ENCODE peak calls at places on chromosomes 13 and 19, in nine cellular contexts. P, E, N, I, A, K, W, M and G are unnamed samples. For H3K36me3, the result is how much of the 10 kb centered on the place peaks cover.

GRCh38 chr13:48252176-48252575 is 19.2 kb downstream of the ITM2B start:
- DNase-seq in P (no peak), E (no peak), N (no peak), I (no peak), A (no peak), K (no peak), W (no peak), M (no peak), G (no peak)

GRCh38 chr19:16325671-16326400 is 1.2 kb downstream of the KLF2 start:
- DNase-seq in P (peak), E (no peak), N (peak), I (no peak), A (no peak), K (no peak), W (no peak), M (no peak), G (peak)

GRCh38 chr13:44768233-44768632 is 192.1 kb upstream of the TSC22D1 start:
- DNase-seq in P (no peak), E (peak), N (no peak), I (no peak), A (no peak), K (no peak), W (no peak), M (no peak), G (no peak)

GRCh38 chr13:100508391-100508790 is 80.2 kb downstream of the GGACT start:
- DNase-seq in P (no peak), E (no peak), N (no peak), I (no peak), A (no peak), K (no peak), W (no peak), M (no peak), G (no peak)

GRCh38 chr13:23321534-23322241 is 111.8 kb downstream of the SACS start:
- DNase-seq in P (no peak), E (peak), N (no peak), I (peak), A (peak), K (peak), W (peak), M (no peak), G (no peak)

GRCh38 chr19:14138576-14139265 is 2.3 kb upstream of the ASF1B start:
- DNase-seq in P (no peak), E (no peak), N (peak), I (no peak), A (peak), K (no peak), W (peak), M (no peak), G (no peak)

GRCh38 chr19:15372891-15373301 is 6.7 kb downstream of the AKAP8 start:
- DNase-seq in P (peak), E (no peak), N (no peak), I (no peak), A (no peak), K (no peak), W (no peak), M (no peak), G (no peak)

GRCh38 chr19:40692212-40692551 is 1.7 kb upstream of the NUMBL start:
- DNase-seq in P (no peak), E (no peak), N (no peak), I (no peak), A (no peak), K (no peak), W (no peak), M (no peak), G (no peak)

GRCh38 chr13:48431987-48432615 is 19.2 kb upstream of the LPAR6 start:
- DNase-seq in P (no peak), E (no peak), N (no peak), I (no peak), A (no peak), K (peak), W (peak), M (no peak), G (no peak)

GRCh38 chr19:38213911-38214625 is 10.0 kb downstream of the DPF1 start:
- DNase-seq in P (no peak), E (peak), N (no peak), I (peak), A (peak), K (no peak), W (peak), M (no peak), G (no peak)

GRCh38 chr19:10553943-10554381 is 10.3 kb downstream of the ATG4D start:
- DNase-seq in P (peak), E (peak), N (no peak), I (no peak), A (no peak), K (no peak), W (no peak), M (peak), G (peak)

GRCh38 chr19:38634757-38635482 is 12.5 kb upstream of the ACTN4 start:
- DNase-seq in P (peak), E (peak), N (peak), I (peak), A (peak), K (no peak), W (peak), M (peak), G (peak)

GRCh38 chr13:44307844-44308243 is 65.8 kb upstream of the SERP2 start:
- DNase-seq in P (no peak), E (no peak), N (no peak), I (no peak), A (no peak), K (no peak), W (no peak), M (peak), G (no peak)

GRCh38 chr13:32330438-32330837 is 15.1 kb downstream of the BRCA2 start:
- DNase-seq in P (no peak), E (no peak), N (no peak), I (no peak), A (peak), K (peak), W (peak), M (no peak), G (no peak)

GRCh38 chr13:30148171-30148754 is 159.1 kb downstream of the KATNAL1 start:
- DNase-seq in P (peak), E (no peak), N (no peak), I (no peak), A (no peak), K (no peak), W (no peak), M (no peak), G (peak)

GRCh38 chr13:41193919-41194824 is at the start of gene KBTBD7:
- DNase-seq in P (peak), E (peak), N (peak), I (peak), A (peak), K (peak), W (peak), M (peak), G (peak)

GRCh38 chr19:18854982-18855381 is 23.2 kb downstream of the UPF1 start:
- DNase-seq in P (no peak), E (no peak), N (no peak), I (no peak), A (no peak), K (no peak), W (no peak), M (no peak), G (no peak)

GRCh38 chr13:36072127-36072526 is 59.1 kb downstream of the DCLK1 start:
- DNase-seq in P (no peak), E (no peak), N (no peak), I (no peak), A (no peak), K (no peak), W (no peak), M (no peak), G (no peak)
- H3K36me3 ChIP-seq in P (under half), E (under half), N (under half), I (under half), A (under half), K (under half), W (under half), M (under half), G (under half)

GRCh38 chr19:42152285-42152684 is 20.0 kb upstream of the POU2F2 start:
- DNase-seq in P (no peak), E (no peak), N (no peak), I (no peak), A (no peak), K (no peak), W (no peak), M (no peak), G (no peak)

GRCh38 chr19:42151735-42152134 is 19.5 kb upstream of the POU2F2 start:
- DNase-seq in P (no peak), E (no peak), N (no peak), I (no peak), A (no peak), K (no peak), W (no peak), M (no peak), G (no peak)

GRCh38 chr19:42149447-42150202 is 17.4 kb upstream of the POU2F2 start:
- DNase-seq in P (no peak), E (no peak), N (no peak), I (peak), A (no peak), K (no peak), W (no peak), M (no peak), G (no peak)

GRCh38 chr19:42150353-42150752 is 18.1 kb upstream of the POU2F2 start:
- DNase-seq in P (no peak), E (no peak), N (no peak), I (no peak), A (no peak), K (no peak), W (no peak), M (no peak), G (no peak)

GRCh38 chr19:42150940-42151339 is 18.7 kb upstream of the POU2F2 start:
- DNase-seq in P (no peak), E (no peak), N (no peak), I (no peak), A (no peak), K (no peak), W (no peak), M (no peak), G (no peak)
- H3K4me3 ChIP-seq in P (no peak), E (no peak), N (no peak), I (no peak), A (no peak), K (no peak), W (no peak), M (no peak), G (no peak)

DNA sequence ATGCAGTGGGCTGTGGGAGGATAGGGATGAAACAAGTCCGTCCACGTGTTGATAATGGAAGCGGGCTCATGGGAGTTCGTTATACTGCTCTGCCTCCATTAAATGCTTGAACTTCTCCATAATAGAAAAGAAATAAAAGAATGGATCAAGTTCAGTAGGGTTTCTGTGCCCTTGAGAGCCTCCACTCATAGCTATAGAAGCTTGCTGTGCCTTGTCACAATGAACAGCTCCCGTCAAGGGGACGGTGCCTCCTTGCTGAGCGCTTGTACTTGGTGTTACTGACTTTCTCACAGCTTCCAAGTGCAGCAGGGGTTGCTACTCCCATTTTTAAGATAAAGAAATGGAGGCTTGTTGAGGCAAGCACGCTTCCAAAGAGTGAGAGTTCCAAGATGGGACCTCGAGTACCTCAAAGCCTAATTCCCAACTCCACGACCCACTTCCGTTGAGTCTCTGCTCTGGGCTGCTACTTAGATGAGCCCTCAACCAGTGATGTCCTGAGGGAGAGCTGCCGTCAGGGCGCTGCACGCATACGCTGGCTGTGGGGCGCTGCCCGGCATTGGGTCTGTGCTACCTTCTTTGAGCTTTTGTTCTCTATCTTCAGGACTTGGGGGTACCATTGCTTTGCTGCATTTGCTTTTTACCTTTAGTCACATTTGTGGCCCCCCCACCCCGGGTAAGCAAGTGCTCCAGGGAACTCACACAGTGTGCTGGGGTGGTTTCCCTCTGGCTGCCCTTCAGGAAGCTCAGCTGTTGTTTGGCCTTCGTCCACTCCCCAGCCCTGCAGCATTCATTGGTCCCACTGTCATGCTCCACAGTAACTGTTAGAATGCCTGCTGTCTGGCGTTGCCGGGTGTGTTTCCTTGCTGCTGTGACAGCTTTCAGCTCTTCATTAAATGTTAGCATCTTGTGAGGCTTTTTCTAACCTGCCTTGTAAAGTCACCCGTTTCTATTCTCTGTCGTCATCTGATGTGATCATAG is 9.5 kb downstream of the SNRNP70 start:
- DNase-seq in P (no peak), E (no peak), N (no peak), I (no peak), A (no peak), K (no peak), W (no peak), M (no peak), G (no peak)
- H3K36me3 ChIP-seq in P (half or more), E (under half), N (half or more), I (under half), A (half or more), K (under half), W (under half), M (half or more), G (half or more)

GRCh38 chr19:4069331-4069959 is 2.7 kb upstream of the ZBTB7A start:
- DNase-seq in P (peak), E (no peak), N (no peak), I (peak), A (no peak), K (no peak), W (no peak), M (no peak), G (no peak)
- H3K4me3 ChIP-seq in P (peak), E (no peak), N (no peak), I (no peak), A (no peak), K (no peak), W (no peak), M (no peak), G (no peak)

DNA sequence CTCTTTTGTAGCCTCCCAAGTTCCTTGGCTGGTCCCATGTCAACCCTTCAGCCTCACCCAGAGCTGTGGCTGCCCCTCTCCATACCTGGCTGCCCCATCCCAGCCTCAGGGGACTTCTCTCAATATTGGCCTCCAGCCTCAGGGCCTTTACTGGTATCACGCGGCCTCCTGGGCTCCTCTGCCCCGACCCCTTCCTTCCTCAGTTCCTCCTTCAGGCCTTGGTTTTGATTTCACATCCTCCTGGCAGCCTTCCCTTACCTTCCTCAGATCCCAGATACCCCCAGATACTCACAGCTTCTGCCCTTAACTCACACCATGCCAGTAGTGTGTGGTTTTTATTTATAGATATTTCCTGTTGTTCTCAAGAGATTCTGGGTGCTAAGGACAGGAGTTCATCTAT is 12.8 kb upstream of the SCN1B start:
- DNase-seq in P (no peak), E (no peak), N (no peak), I (no peak), A (no peak), K (no peak), W (no peak), M (no peak), G (no peak)
- H3K36me3 ChIP-seq in P (half or more), E (under half), N (half or more), I (under half), A (half or more), K (half or more), W (under half), M (half or more), G (half or more)

GRCh38 chr19:533485-534058 is 2.0 kb downstream of the CDC34 start:
- DNase-seq in P (no peak), E (no peak), N (no peak), I (no peak), A (no peak), K (no peak), W (no peak), M (no peak), G (no peak)
- H3K4me3 ChIP-seq in P (peak), E (peak), N (peak), I (peak), A (peak), K (peak), W (peak), M (peak), G (peak)

DNA sequence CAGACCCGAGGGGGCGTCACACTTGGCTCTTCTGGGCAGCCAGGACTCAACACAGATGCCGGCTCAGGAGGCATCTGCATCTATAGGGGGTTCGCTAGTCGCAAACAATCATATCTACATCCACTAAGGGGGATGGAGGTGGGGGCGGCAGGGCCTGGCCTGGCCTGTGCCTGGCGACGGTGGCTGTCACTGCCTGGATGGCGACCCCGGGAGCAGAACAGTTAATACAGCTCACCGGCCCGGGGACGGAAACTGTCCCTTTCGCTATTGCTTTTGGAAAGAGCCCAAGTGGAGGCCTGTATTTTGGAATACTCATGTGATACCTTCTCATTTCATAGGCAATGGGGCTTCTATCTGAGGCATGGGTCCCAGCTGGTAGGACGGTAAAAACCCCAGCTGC is 17.7 kb downstream of the SGTA start:
- DNase-seq in P (no peak), E (no peak), N (no peak), I (no peak), A (no peak), K (no peak), W (no peak), M (no peak), G (no peak)
- H3K36me3 ChIP-seq in P (half or more), E (half or more), N (half or more), I (under half), A (half or more), K (under half), W (under half), M (half or more), G (half or more)

GRCh38 chr19:51417107-51417806 is at the start of gene SIGLEC10:
- DNase-seq in P (peak), E (no peak), N (peak), I (peak), A (no peak), K (no peak), W (no peak), M (peak), G (no peak)
- H3K4me3 ChIP-seq in P (peak), E (peak), N (no peak), I (peak), A (no peak), K (no peak), W (no peak), M (no peak), G (no peak)